ENCODE peak calls at places on chromosomes 2 and 18, in five cellular contexts. K is activated CD8-positive, alpha-beta memory T cell treated with anti-CD3 and anti-CD28 coated beads, Interleukin-2, amount 10 ng/mL, durations not matched to agents 7 days and 5 days; T is activated CD4-positive, alpha-beta T cell treated with anti-CD3 and anti-CD28 coated beads, Interleukin-2, amount 10 ng/mL, durations not matched to agents 7 days and 5 days; X is naive thymus-derived CD4-positive, alpha-beta T cell; Q is GM13977. F is an unnamed sample.

GRCh38 chr2:35462226-35462983 is 893.2 kb upstream of the CRIM1 start:
- DNase-seq in K (no peak), T (no peak), X (no peak), Q (no peak), F (no peak)

GRCh38 chr18:73669299-73669698 is 478.3 kb downstream of the FBXO15 start:
- DNase-seq in K (no peak), T (no peak), X (no peak), Q (no peak), F (no peak)

GRCh38 chr2:85737481-85737880 is 16.3 kb upstream of the ATOH8 start:
- DNase-seq in K (no peak), T (no peak), X (no peak), Q (no peak), F (no peak)

GRCh38 chr2:25078171-25079049 is 36.5 kb downstream of the EFR3B start:
- DNase-seq in K (no peak), T (no peak), X (no peak), Q (no peak), F (no peak)

GRCh38 chr2:120677221-120677620 is 58.4 kb upstream of the GLI2 start:
- DNase-seq in K (no peak), T (no peak), X (no peak), Q (no peak), F (no peak)

GRCh38 chr2:21683838-21684237 is 560.1 kb downstream of the TDRD15 start:
- DNase-seq in K (no peak), T (no peak), X (no peak), Q (no peak), F (no peak)

GRCh38 chr2:2191110-2191707 is 139.9 kb downstream of the MYT1L start:
- DNase-seq in K (no peak), T (no peak), X (no peak), Q (no peak), F (no peak)

GRCh38 chr18:27887711-27888495 is 289.0 kb downstream of the CDH2 start:
- DNase-seq in K (no peak), T (no peak), X (no peak), Q (no peak), F (no peak)

GRCh38 chr2:39416172-39416571 is 20.9 kb downstream of the MAP4K3 start:
- DNase-seq in K (no peak), T (no peak), X (no peak), Q (no peak), F (no peak)

GRCh38 chr18:76412010-76412817 is 82.8 kb downstream of the ZNF516 start:
- DNase-seq in K (no peak), T (no peak), X (no peak), Q (no peak), F (no peak)